ENCODE peak calls at places on chromosomes 12 and 14, in four cellular contexts. U, G, C and A are unnamed samples.

GRCh38 chr12:101570022-101570421 is 24.7 kb upstream of the MYBPC1 start:
- DNase-seq in U (no peak), G (no peak), C (peak; percentile 54), A (no peak)

GRCh38 chr12:98724384-98725155 is 79.5 kb downstream of the APAF1 start:
- DNase-seq in U (no peak), G (no peak), C (peak; percentile 23), A (no peak)

GRCh38 chr12:2691001-2691339 is 103.8 kb upstream of the FKBP4 start:
- DNase-seq in U (peak; percentile 56), G (no peak), C (no peak), A (no peak)

GRCh38 chr14:91872517-91873470 is 5.5 kb upstream of the TC2N start:
- DNase-seq in U (no peak), G (no peak), C (peak; percentile 49), A (no peak)

GRCh38 chr12:50642755-50643154 is 121.1 kb upstream of the ATF1 start:
- DNase-seq in U (no peak), G (no peak), C (no peak), A (no peak)

GRCh38 chr14:54653764-54654469 is 87.0 kb downstream of the SAMD4A start:
- DNase-seq in U (no peak), G (no peak), C (peak; percentile 66), A (no peak)

GRCh38 chr12:7091660-7092228 is 501 bp downstream of the C1R start:
- DNase-seq in U (no peak), G (no peak), C (peak; percentile 43), A (no peak)

GRCh38 chr12:81078469-81079196 is 754 bp downstream of the ACSS3 start:
- DNase-seq in U (no peak), G (no peak), C (peak; percentile 71), A (no peak)

GRCh38 chr14:30337456-30337855 is 221.5 kb upstream of the G2E3 start:
- DNase-seq in U (no peak), G (no peak), C (no peak), A (no peak)

GRCh38 chr12:96501139-96501741 is 11.9 kb downstream of the CFAP54 start:
- DNase-seq in U (no peak), G (no peak), C (peak; percentile 78), A (no peak)

GRCh38 chr14:80095623-80096022 is 115.7 kb downstream of the DIO2 start:
- DNase-seq in U (no peak), G (no peak), C (peak; percentile 74), A (no peak)

GRCh38 chr14:105241641-105242040 is 6.7 kb upstream of the BTBD6 start:
- DNase-seq in U (no peak), G (no peak), C (no peak), A (no peak)

GRCh38 chr14:81423504-81423903 is 23.4 kb upstream of the STON2 start:
- DNase-seq in U (no peak), G (no peak), C (no peak), A (no peak)

GRCh38 chr14:97390031-97390729 is 593.0 kb downstream of the VRK1 start:
- DNase-seq in U (no peak), G (no peak), C (no peak), A (no peak)

GRCh38 chr12:45369065-45369464 is 153.2 kb downstream of the ANO6 start:
- DNase-seq in U (no peak), G (no peak), C (peak; percentile 74), A (peak; percentile 17)

GRCh38 chr12:109178532-109178931 is 62.1 kb downstream of the ACACB start:
- DNase-seq in U (no peak), G (no peak), C (no peak), A (no peak)

GRCh38 chr12:30805959-30806358 is 51.2 kb upstream of the CAPRIN2 start:
- DNase-seq in U (no peak), G (no peak), C (no peak), A (no peak)

GRCh38 chr12:55724226-55724939 is 4.2 kb downstream of the RDH5 start:
- DNase-seq in U (peak; percentile 38), G (no peak), C (peak; percentile 86), A (no peak)

GRCh38 chr12:613996-614726 is 49.1 kb downstream of the NINJ2 start:
- DNase-seq in U (no peak), G (no peak), C (peak; percentile 16), A (no peak)

GRCh38 chr12:90460681-90461080 is 494.3 kb downstream of the CCER1 start:
- DNase-seq in U (no peak), G (no peak), C (peak; percentile 15), A (no peak)

GRCh38 chr14:78119440-78119839 is 50.7 kb upstream of the NRXN3 start:
- DNase-seq in U (no peak), G (no peak), C (no peak), A (no peak)

GRCh38 chr14:77044776-77045569 is 16.5 kb upstream of the IRF2BPL start:
- DNase-seq in U (no peak), G (no peak), C (peak; percentile 59), A (no peak)

GRCh38 chr12:91628656-91629055 is 446.0 kb upstream of the DCN start:
- DNase-seq in U (no peak), G (no peak), C (peak; percentile 25), A (no peak)

GRCh38 chr14:72736791-72737559 is 156.9 kb downstream of the DPF3 start:
- DNase-seq in U (no peak), G (no peak), C (peak; percentile 51), A (no peak)

GRCh38 chr12:22858849-22859569 is 234.0 kb downstream of the ETNK1 start:
- DNase-seq in U (no peak), G (no peak), C (peak; percentile 47), A (no peak)

GRCh38 chr12:52121848-52122838 is 42.6 kb downstream of the SMIM41 start:
- DNase-seq in U (peak; percentile 34), G (no peak), C (peak; percentile 77), A (no peak)

GRCh38 chr12:27637524-27637923 is 58.7 kb upstream of the REP15 start:
- DNase-seq in U (no peak), G (no peak), C (no peak), A (no peak)

GRCh38 chr12:92649511-92650227 is 53.1 kb upstream of the PLEKHG7 start:
- DNase-seq in U (peak; percentile 40), G (peak; percentile 18), C (peak; percentile 92), A (peak; percentile 33)

GRCh38 chr14:19878029-19878642 is 3.2 kb downstream of the OR4K2 start:
- DNase-seq in U (no peak), G (no peak), C (peak; percentile 11), A (no peak)

GRCh38 chr12:74586251-74586650 is 48.6 kb downstream of the ATXN7L3B start:
- DNase-seq in U (no peak), G (no peak), C (no peak), A (no peak)